ENCODE peak calls at places on chromosomes 13 and 19, in five cellular contexts. One of them, this sample, is unnamed.

GRCh38 chr19:14786421-14786851 is 8.1 kb upstream of the ADGRE2 start:
- DNase-seq in IMR-90: no peak
- DNase-seq in K562: peak; percentile 74
- DNase-seq in H1: peak; percentile 90
- DNase-seq in HepG2: no peak
- DNase-seq in this sample: peak; percentile 25

GRCh38 chr19:41706741-41707501 is 1.5 kb upstream of the CEACAM5 start:
- DNase-seq in IMR-90: no peak
- DNase-seq in K562: peak; percentile 94
- DNase-seq in H1: peak; percentile 73
- DNase-seq in HepG2: peak; percentile 64
- DNase-seq in this sample: peak; percentile 91

GRCh38 chr13:113029487-113030258 is 60.7 kb downstream of the MCF2L start:
- DNase-seq in IMR-90: no peak
- DNase-seq in K562: peak; percentile 81
- DNase-seq in H1: peak; percentile 97
- DNase-seq in HepG2: peak; percentile 25
- DNase-seq in this sample: peak; percentile 21

GRCh38 chr13:41995946-41996345 is 35.0 kb upstream of the VWA8 start:
- DNase-seq in IMR-90: peak; percentile 75
- DNase-seq in K562: peak; percentile 71
- DNase-seq in H1: no peak
- DNase-seq in HepG2: peak; percentile 4
- DNase-seq in this sample: no peak

GRCh38 chr13:84821261-84821660 is 939.0 kb upstream of the SLITRK1 start:
- DNase-seq in IMR-90: no peak
- DNase-seq in K562: no peak
- DNase-seq in H1: no peak
- DNase-seq in HepG2: no peak
- DNase-seq in this sample: no peak

GRCh38 chr19:14089412-14089661 is 1.2 kb downstream of the SAMD1 start:
- DNase-seq in IMR-90: no peak
- DNase-seq in K562: no peak
- DNase-seq in H1: no peak
- DNase-seq in HepG2: no peak
- DNase-seq in this sample: peak; percentile 29

GRCh38 chr19:43078311-43078710 is 4.2 kb downstream of the PSG2 start:
- DNase-seq in IMR-90: peak; percentile 81
- DNase-seq in K562: no peak
- DNase-seq in H1: no peak
- DNase-seq in HepG2: no peak
- DNase-seq in this sample: no peak

GRCh38 chr19:39372941-39373340 is 18.0 kb downstream of the PAF1 start:
- DNase-seq in IMR-90: peak; percentile 28
- DNase-seq in K562: no peak
- DNase-seq in H1: no peak
- DNase-seq in HepG2: no peak
- DNase-seq in this sample: no peak

GRCh38 chr13:26037302-26037701 is 14.5 kb downstream of the SHISA2 start:
- DNase-seq in IMR-90: no peak
- DNase-seq in K562: peak; percentile 39
- DNase-seq in H1: peak; percentile 90
- DNase-seq in HepG2: no peak
- DNase-seq in this sample: no peak

GRCh38 chr19:28351761-28352160 is 861.2 kb downstream of the UQCRFS1 start:
- DNase-seq in IMR-90: no peak
- DNase-seq in K562: no peak
- DNase-seq in H1: no peak
- DNase-seq in HepG2: no peak
- DNase-seq in this sample: no peak

GRCh38 chr19:10473192-10473591 is 30.0 kb downstream of the KEAP1 start:
- DNase-seq in IMR-90: no peak
- DNase-seq in K562: no peak
- DNase-seq in H1: no peak
- DNase-seq in HepG2: no peak
- DNase-seq in this sample: no peak

GRCh38 chr13:86085890-86086289 is 286.7 kb upstream of the SLITRK6 start:
- DNase-seq in IMR-90: no peak
- DNase-seq in K562: no peak
- DNase-seq in H1: no peak
- DNase-seq in HepG2: no peak
- DNase-seq in this sample: peak; percentile 3

GRCh38 chr19:46299004-46299509 is 2.2 kb downstream of the HIF3A start:
- DNase-seq in IMR-90: peak; percentile 50
- DNase-seq in K562: no peak
- DNase-seq in H1: no peak
- DNase-seq in HepG2: peak; percentile 54
- DNase-seq in this sample: peak; percentile 95

GRCh38 chr13:110913911-110914292 is 967 bp downstream of the ANKRD10 start:
- DNase-seq in IMR-90: no peak
- DNase-seq in K562: no peak
- DNase-seq in H1: no peak
- DNase-seq in HepG2: no peak
- DNase-seq in this sample: no peak

GRCh38 chr19:8498295-8498694 is 4.1 kb downstream of the PRAM1 start:
- DNase-seq in IMR-90: no peak
- DNase-seq in K562: no peak
- DNase-seq in H1: no peak
- DNase-seq in HepG2: no peak
- DNase-seq in this sample: no peak

GRCh38 chr19:41225238-41226052 is 6.4 kb downstream of the AXL start:
- DNase-seq in IMR-90: peak; percentile 100
- DNase-seq in K562: no peak
- DNase-seq in H1: no peak
- DNase-seq in HepG2: peak; percentile 91
- DNase-seq in this sample: peak; percentile 100

GRCh38 chr19:42441047-42441440 is 1.7 kb downstream of the CXCL17 start:
- DNase-seq in IMR-90: no peak
- DNase-seq in K562: no peak
- DNase-seq in H1: no peak
- DNase-seq in HepG2: peak; percentile 72
- DNase-seq in this sample: no peak

GRCh38 chr13:114148521-114148855 is 16.1 kb upstream of the RASA3 start:
- DNase-seq in IMR-90: no peak
- DNase-seq in K562: no peak
- DNase-seq in H1: no peak
- DNase-seq in HepG2: no peak
- DNase-seq in this sample: no peak

DNA sequence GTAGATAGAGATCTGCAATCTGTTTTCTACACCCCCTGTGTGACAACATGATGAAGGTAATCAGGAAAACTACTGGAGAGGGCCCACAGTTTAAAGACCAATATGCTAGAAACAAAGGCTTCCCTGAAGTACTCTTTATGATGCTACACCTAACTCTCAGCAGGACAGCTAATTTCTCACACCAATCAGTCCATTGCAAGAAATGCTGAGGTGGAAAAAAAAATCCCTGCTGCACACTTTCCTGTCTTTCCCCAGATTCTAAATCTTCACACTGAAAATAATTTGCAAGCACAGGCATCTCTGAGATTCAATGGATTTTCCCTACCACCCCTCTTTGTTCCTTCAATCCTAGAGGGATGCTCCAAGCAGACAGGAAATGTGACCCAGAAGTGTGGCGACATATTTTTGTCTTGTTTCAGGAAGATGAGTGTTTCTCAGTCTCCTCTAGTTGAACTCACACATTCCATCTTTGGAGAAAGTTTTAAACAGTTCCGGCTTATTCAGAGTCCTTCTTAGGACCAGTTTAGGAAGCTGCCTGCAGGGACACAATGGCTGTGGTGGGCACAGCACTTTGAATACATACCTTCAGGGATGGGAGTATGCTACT is 671.6 kb downstream of the DIAPH3 start:
- DNase-seq in IMR-90: peak; percentile 36
- DNase-seq in K562: no peak
- DNase-seq in H1: no peak
- DNase-seq in HepG2: no peak
- DNase-seq in this sample: no peak
- TF ChIP-seq MAFK in IMR-90: peak; percentile 50
- TF ChIP-seq MAFK in K562: no peak
- TF ChIP-seq MAFK in H1: no peak
- TF ChIP-seq MAFK in HepG2: peak; percentile 51
- TF ChIP-seq MAFK in this sample: no peak

DNA sequence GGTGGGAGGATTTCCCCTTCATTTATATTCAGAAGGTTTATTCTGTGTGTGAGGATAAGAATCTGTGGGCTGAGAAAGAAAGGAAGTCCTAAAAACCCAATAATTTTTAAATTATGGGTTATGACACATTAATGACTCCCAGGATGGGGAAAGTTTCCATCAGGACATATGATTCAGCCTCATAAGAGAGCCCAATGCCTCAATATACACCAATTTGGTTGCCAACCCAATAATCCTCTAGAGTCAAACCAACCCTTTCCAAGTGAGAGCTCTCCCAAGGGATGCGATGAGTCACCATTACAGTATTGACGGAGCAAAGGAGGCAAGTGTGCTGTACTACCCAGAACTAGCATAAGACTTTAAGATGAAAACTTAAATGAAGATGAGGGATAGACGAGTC is 409.3 kb downstream of the COG6 start:
- DNase-seq in IMR-90: peak; percentile 1
- DNase-seq in K562: no peak
- DNase-seq in H1: no peak
- DNase-seq in HepG2: no peak
- DNase-seq in this sample: peak; percentile 5
- TF ChIP-seq MAFK in IMR-90: no peak
- TF ChIP-seq MAFK in K562: no peak
- TF ChIP-seq MAFK in H1: no peak
- TF ChIP-seq MAFK in HepG2: no peak
- TF ChIP-seq MAFK in this sample: no peak

DNA sequence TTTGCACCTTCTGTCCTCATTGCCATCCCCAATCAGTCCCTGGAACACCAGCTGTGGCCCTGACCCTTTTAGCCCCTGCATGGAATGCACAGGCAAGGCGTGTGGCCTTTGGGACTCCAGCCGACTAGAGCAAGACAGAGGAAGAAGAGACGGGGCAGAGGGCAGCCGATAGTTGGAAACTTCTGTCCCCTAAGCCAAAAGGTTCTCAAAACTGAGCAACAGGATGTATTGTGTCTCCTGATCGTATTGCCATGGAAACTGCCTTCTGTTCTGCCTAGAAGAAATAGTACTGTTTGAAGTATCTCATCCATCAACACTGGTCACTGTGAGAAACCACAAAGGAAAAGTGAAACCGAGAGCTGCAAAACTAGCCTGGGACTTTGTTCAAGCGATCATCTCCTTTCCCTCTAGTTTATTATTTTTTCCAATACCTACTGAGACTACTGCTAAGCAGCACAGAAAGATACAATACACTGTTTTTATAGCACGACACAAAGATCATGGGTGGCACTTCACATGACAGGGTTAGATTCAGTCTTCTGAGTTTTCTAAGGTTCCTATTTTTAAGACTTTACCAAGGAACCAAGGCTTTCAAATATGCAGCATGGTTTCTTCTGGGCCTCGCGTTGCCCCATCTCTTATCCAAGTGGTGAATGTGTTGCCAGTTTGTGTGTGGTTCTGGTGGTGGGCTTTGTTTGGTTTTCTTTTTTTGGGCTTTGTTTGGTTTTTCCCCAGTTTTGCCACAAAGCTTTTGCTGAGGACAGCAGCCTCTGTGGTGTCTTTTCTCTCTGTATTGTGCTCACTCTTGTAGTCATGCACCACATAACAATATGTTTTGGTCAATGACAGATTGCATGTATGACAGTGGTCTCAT is 49.3 kb upstream of the GPR183 start:
- DNase-seq in IMR-90: peak; percentile 87
- DNase-seq in K562: no peak
- DNase-seq in H1: peak; percentile 40
- DNase-seq in HepG2: no peak
- DNase-seq in this sample: no peak
- TF ChIP-seq MAFK in IMR-90: no peak
- TF ChIP-seq MAFK in K562: no peak
- TF ChIP-seq MAFK in H1: no peak
- TF ChIP-seq MAFK in HepG2: no peak
- TF ChIP-seq MAFK in this sample: no peak

GRCh38 chr13:24195626-24196025 is 35.1 kb downstream of the SPATA13 start:
- DNase-seq in IMR-90: no peak
- DNase-seq in K562: no peak
- DNase-seq in H1: no peak
- DNase-seq in HepG2: no peak
- DNase-seq in this sample: no peak

GRCh38 chr13:24194447-24194846 is 33.9 kb downstream of the SPATA13 start:
- DNase-seq in IMR-90: no peak
- DNase-seq in K562: no peak
- DNase-seq in H1: no peak
- DNase-seq in HepG2: no peak
- DNase-seq in this sample: no peak

GRCh38 chr13:24196593-24197197 is 36.2 kb downstream of the SPATA13 start:
- DNase-seq in IMR-90: no peak
- DNase-seq in K562: no peak
- DNase-seq in H1: no peak
- DNase-seq in HepG2: no peak
- DNase-seq in this sample: no peak

GRCh38 chr13:24192811-24193162 is 32.3 kb downstream of the SPATA13 start:
- DNase-seq in IMR-90: no peak
- DNase-seq in K562: no peak
- DNase-seq in H1: no peak
- DNase-seq in HepG2: no peak
- DNase-seq in this sample: no peak

GRCh38 chr13:24192036-24192810 is 31.7 kb downstream of the SPATA13 start:
- DNase-seq in IMR-90: no peak
- DNase-seq in K562: no peak
- DNase-seq in H1: no peak
- DNase-seq in HepG2: no peak
- DNase-seq in this sample: no peak
- TF ChIP-seq MAFK in IMR-90: no peak
- TF ChIP-seq MAFK in K562: no peak
- TF ChIP-seq MAFK in H1: no peak
- TF ChIP-seq MAFK in HepG2: no peak
- TF ChIP-seq MAFK in this sample: no peak

DNA sequence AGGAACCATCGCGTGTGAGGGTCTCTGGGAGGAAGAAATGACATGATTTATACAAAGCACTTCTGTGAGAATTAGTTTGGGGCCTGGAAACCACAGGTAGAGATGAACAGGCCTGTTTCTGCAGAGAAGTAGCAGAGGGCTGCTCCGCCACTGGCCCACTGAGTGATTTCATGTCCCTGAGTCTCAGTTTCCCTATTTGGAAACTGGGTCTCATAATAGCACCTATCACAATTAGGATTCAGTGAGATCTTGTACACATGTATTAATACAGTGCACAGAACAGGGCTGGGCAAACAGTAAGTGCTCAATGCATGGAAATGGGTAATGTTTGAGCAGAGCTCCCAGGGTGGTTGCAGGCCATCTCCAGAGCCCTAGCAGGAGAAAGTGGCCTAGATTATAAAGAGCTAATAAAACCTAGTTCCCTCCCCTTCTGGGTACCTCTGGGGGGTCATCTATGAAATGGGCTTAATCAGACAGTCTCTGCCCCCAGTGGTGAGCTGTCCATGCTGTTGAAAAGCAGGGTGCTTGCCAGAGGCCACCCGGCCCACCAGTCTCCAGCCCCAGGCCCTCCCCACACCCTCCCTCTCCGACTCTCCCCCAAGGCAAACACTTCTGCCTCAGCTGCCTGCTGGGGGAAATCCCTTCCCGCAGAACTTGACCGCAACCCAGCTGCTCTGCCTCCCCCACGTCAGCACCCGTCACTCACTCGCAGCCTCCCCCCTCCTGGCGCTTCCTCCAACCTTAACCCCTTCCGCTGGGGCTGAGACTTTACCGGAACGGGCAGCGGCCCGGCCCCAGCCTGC is 4.5 kb downstream of the BCL3 start:
- DNase-seq in IMR-90: peak; percentile 99
- DNase-seq in K562: peak; percentile 88
- DNase-seq in H1: peak; percentile 70
- DNase-seq in HepG2: peak; percentile 50
- DNase-seq in this sample: peak; percentile 93
- TF ChIP-seq MAFK in IMR-90: no peak
- TF ChIP-seq MAFK in K562: peak; percentile 38
- TF ChIP-seq MAFK in H1: no peak
- TF ChIP-seq MAFK in HepG2: no peak
- TF ChIP-seq MAFK in this sample: no peak

GRCh38 chr13:64272681-64273080 is 2857.0 kb upstream of the PCDH20 start:
- DNase-seq in IMR-90: no peak
- DNase-seq in K562: no peak
- DNase-seq in H1: no peak
- DNase-seq in HepG2: no peak
- DNase-seq in this sample: no peak
- TF ChIP-seq MAFK in IMR-90: no peak
- TF ChIP-seq MAFK in K562: no peak
- TF ChIP-seq MAFK in H1: no peak
- TF ChIP-seq MAFK in HepG2: no peak
- TF ChIP-seq MAFK in this sample: no peak

This sample was measured in A549.